ENCODE peak calls at places on chromosomes 16 and 17, in five cellular contexts. M, L, C, S and W are unnamed samples. For H3K4me1 and H3K9me3, the result is how much of the 10 kb centered on the place peaks cover.

GRCh38 chr17:54901230-54901847 is 687 bp downstream of the TOM1L1 start:
- DNase-seq in M (no peak), C (peak), S (peak), L (no peak), W (no peak)

GRCh38 chr17:47895254-47895855 is 681 bp upstream of the SP2 start:
- DNase-seq in S (peak), C (peak), M (peak), L (no peak), W (no peak)

GRCh38 chr17:78484300-78485159 is 92.7 kb downstream of the DNAH17 start:
- DNase-seq in S (peak), L (peak), M (no peak), C (peak), W (no peak)

GRCh38 chr16:88701541-88702363 is 4.5 kb downstream of the RNF166 start:
- DNase-seq in S (no peak), M (no peak), C (no peak), L (no peak), W (no peak)

GRCh38 chr16:84194470-84195200 is 3.7 kb downstream of the ADAD2 start:
- DNase-seq in C (peak), L (peak), M (no peak), S (no peak), W (no peak)

GRCh38 chr17:49975531-49975930 is 6.5 kb downstream of the DLX4 start:
- DNase-seq in C (no peak), S (no peak), M (no peak), L (no peak), W (no peak)

GRCh38 chr17:53626286-53626685 is 196.4 kb upstream of the KIF2B start:
- DNase-seq in C (peak), M (no peak), S (no peak), L (no peak), W (no peak)

GRCh38 chr16:85888405-85889331 is 10.3 kb upstream of the IRF8 start:
- DNase-seq in S (no peak), L (no peak), C (no peak), M (no peak), W (no peak)

GRCh38 chr16:53915452-53916160 is 211.7 kb downstream of the FTO start:
- DNase-seq in L (no peak), S (no peak), M (peak), C (no peak), W (no peak)

GRCh38 chr17:52383493-52384100 is 225.1 kb upstream of the CA10 start:
- DNase-seq in M (peak), L (no peak), C (peak), S (peak), W (no peak)

GRCh38 chr17:46736100-46736499 is 82.4 kb downstream of the WNT3 start:
- DNase-seq in C (no peak), S (no peak), M (no peak), L (no peak), W (no peak)

GRCh38 chr17:81888988-81889595 is 2.3 kb downstream of the ALYREF start:
- DNase-seq in M (no peak), S (no peak), L (no peak), C (peak), W (no peak)

GRCh38 chr17:21373696-21374454 is 2.3 kb upstream of the KCNJ12 start:
- DNase-seq in L (no peak), S (no peak), M (peak), C (no peak), W (no peak)

GRCh38 chr17:21371511-21372081 is 4.6 kb upstream of the KCNJ12 start:
- DNase-seq in S (no peak), C (no peak), M (no peak), L (no peak), W (no peak)

GRCh38 chr17:21370430-21370829 is 5.7 kb upstream of the KCNJ12 start:
- DNase-seq in C (peak), S (no peak), L (no peak), M (no peak), W (no peak)

GRCh38 chr17:21373034-21373433 is 3.1 kb upstream of the KCNJ12 start:
- DNase-seq in C (no peak), M (no peak), S (no peak), L (no peak), W (no peak)

GRCh38 chr17:21372256-21372954 is 3.8 kb upstream of the KCNJ12 start:
- DNase-seq in C (no peak), S (no peak), M (no peak), L (no peak), W (no peak)
- H3K4me1 ChIP-seq in C (under half), S (under half), M (under half), L (under half), W (under half)

GRCh38 chr16:71448274-71448866 is 6.5 kb upstream of the TLE7 start:
- DNase-seq in S (no peak), C (no peak), M (no peak), L (no peak), W (no peak)
- H3K9me3 ChIP-seq in S (half or more), C (under half), M (under half), L (under half), W (half or more)

GRCh38 chr17:37547986-37548385 is 58.3 kb downstream of the DUSP14 start:
- DNase-seq in M (no peak), S (no peak), C (no peak), L (no peak), W (no peak)
- H3K27ac ChIP-seq in M (no peak), S (no peak), C (no peak), L (no peak), W (no peak)

DNA sequence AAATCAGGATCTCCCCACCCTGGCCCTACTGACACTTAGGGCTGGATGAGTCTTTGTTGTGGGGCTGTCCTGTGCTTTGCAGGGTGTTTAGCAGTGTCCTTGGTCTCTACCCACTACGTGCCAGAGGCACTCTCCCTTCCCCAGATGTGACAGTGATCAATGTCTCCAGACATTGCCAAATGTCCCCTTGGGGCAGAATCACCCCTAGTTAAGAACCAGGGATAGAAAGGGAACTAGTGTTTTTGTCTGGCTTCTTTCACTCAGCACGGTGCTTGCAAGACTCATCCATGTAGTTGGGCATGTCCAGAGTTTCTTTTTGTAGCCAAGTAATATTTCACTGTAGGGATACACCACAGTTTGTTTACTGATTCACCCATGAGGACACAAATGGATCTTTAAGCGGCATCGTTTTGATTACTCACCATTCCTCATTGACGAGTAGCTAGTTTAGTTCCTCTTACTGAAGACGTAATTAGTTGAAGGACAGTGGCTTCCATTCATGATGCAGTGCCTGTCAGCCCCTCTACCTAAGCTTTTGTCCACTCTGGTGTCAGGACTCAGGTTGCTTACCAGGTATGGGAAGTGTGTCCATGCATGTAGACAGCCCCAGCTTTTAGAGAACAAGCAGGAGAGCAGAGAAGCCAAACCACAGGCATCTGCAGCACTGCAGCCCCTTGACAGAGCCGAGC is 26.0 kb upstream of the ITGB4 start:
- DNase-seq in C (no peak), L (no peak), M (no peak), S (no peak), W (no peak)
- H3K4me1 ChIP-seq in C (under half), L (under half), M (under half), S (half or more), W (under half)